ENCODE peak calls at places on chromosomes 7 and 10, in six cellular contexts. X is fibroblast of lung; G is skeletal muscle cell; P is NCI-H2081; H is activated CD8-positive, alpha-beta memory T cell treated with anti-CD3 and anti-CD28 coated beads for 4 hours; D is stimulated activated CD4-positive, alpha-beta T cell treated with anti-CD3 and anti-CD28 coated beads, Interleukin-2, amount 100 ng/mL, for 48 hours. R is an unnamed sample.

GRCh38 chr10:121244791-121245190 is 353.5 kb downstream of the FGFR2 start:
- DNase-seq in P (no peak), D (no peak), H (no peak), G (peak), X (peak), R (peak)

GRCh38 chr10:128851726-128852125 is 615.3 kb upstream of the MGMT start:
- DNase-seq in X (no peak), D (no peak), G (no peak), H (no peak), P (no peak), R (no peak)

GRCh38 chr10:130968964-130969363 is 342.6 kb downstream of the TCERG1L start:
- DNase-seq in D (no peak), H (no peak), P (no peak), X (no peak), G (no peak), R (no peak)

GRCh38 chr10:557792-558328 is 131.6 kb downstream of the DIP2C start:
- DNase-seq in D (peak), G (no peak), H (no peak), X (no peak), P (no peak), R (no peak)

GRCh38 chr7:14137676-14138075 is 148.2 kb upstream of the ETV1 start:
- DNase-seq in G (no peak), D (no peak), X (no peak), H (no peak), P (no peak), R (no peak)

GRCh38 chr7:120933475-120933874 is 17.1 kb upstream of the ING3 start:
- DNase-seq in H (no peak), D (no peak), X (no peak), G (no peak), P (no peak), R (no peak)

GRCh38 chr10:67492317-67493019 is 203.5 kb downstream of the CTNNA3 start:
- DNase-seq in H (no peak), X (peak), G (no peak), P (no peak), D (no peak), R (peak)

GRCh38 chr10:131902211-131902610 is 1.4 kb downstream of the PPP2R2D start:
- DNase-seq in H (no peak), P (no peak), X (no peak), D (no peak), G (no peak), R (no peak)

GRCh38 chr7:19899517-19899916 is 126.1 kb upstream of the TMEM196 start:
- DNase-seq in G (no peak), X (peak), P (peak), D (no peak), H (no peak), R (peak)

GRCh38 chr7:40717242-40717641 is 582.4 kb downstream of the SUGCT start:
- DNase-seq in P (peak), H (no peak), X (peak), G (peak), D (no peak), R (peak)

GRCh38 chr7:79298145-79298760 is 155.2 kb downstream of the MAGI2 start:
- DNase-seq in X (peak), H (no peak), D (no peak), P (peak), G (no peak), R (peak)

GRCh38 chr7:19920200-19920599 is 146.8 kb upstream of the TMEM196 start:
- DNase-seq in H (no peak), X (peak), D (no peak), P (peak), G (peak), R (peak)

GRCh38 chr10:71246591-71247143 is 34.3 kb downstream of the UNC5B start:
- DNase-seq in P (no peak), G (no peak), X (no peak), H (no peak), D (no peak), R (no peak)

GRCh38 chr7:94401411-94401810 is 6.7 kb downstream of the COL1A2 start:
- DNase-seq in D (no peak), G (no peak), H (no peak), X (no peak), P (no peak), R (no peak)

GRCh38 chr7:151405056-151405455 is 4.8 kb downstream of the WDR86 start:
- DNase-seq in D (no peak), G (no peak), X (no peak), P (no peak), H (no peak), R (no peak)

GRCh38 chr10:127679642-127680255 is 57.2 kb upstream of the FOXI2 start:
- DNase-seq in H (no peak), X (no peak), P (no peak), D (no peak), G (no peak), R (no peak)

GRCh38 chr10:14439451-14440259 is 108.9 kb upstream of the FRMD4A start:
- DNase-seq in H (no peak), D (no peak), P (no peak), G (no peak), X (peak), R (peak)

GRCh38 chr10:90417056-90417455 is 440.8 kb downstream of the HTR7 start:
- DNase-seq in X (peak), D (no peak), H (no peak), G (peak), P (no peak), R (peak)

GRCh38 chr7:16063241-16063640 is 358.1 kb downstream of the CRPPA start:
- DNase-seq in X (no peak), D (no peak), G (no peak), P (peak), H (no peak), R (no peak)

GRCh38 chr7:138886501-138886917 is 88.5 kb upstream of the ATP6V0A4 start:
- DNase-seq in D (peak), P (peak), G (no peak), H (no peak), X (peak), R (peak)

GRCh38 chr10:96334888-96335526 is 23.8 kb downstream of the OPALIN start:
- DNase-seq in P (peak), H (no peak), D (no peak), X (peak), G (no peak), R (peak)

GRCh38 chr7:152859781-152860191 is 100.2 kb downstream of the ACTR3B start:
- DNase-seq in G (no peak), X (no peak), H (no peak), D (peak), P (no peak), R (peak)

GRCh38 chr7:15309891-15310290 is 251.9 kb downstream of the AGMO start:
- DNase-seq in G (peak), P (peak), X (peak), H (no peak), D (no peak), R (no peak)

GRCh38 chr7:92634924-92635519 is 44.8 kb upstream of the FAM133B start:
- DNase-seq in D (no peak), X (peak), H (no peak), G (peak), P (no peak), R (peak)

GRCh38 chr10:91925022-91925320 is 1.4 kb downstream of the BTAF1 start:
- DNase-seq in G (no peak), P (no peak), X (no peak), H (no peak), D (no peak), R (no peak)

GRCh38 chr10:58299580-58299979 is 30.6 kb downstream of the CISD1 start:
- DNase-seq in H (peak), G (no peak), P (peak), X (peak), D (peak), R (peak)

GRCh38 chr7:49479936-49480544 is 293.4 kb upstream of the VWC2 start:
- DNase-seq in H (no peak), D (no peak), X (no peak), G (no peak), P (no peak), R (no peak)

GRCh38 chr10:127135844-127136577 is 60.4 kb downstream of the INSYN2A start:
- DNase-seq in X (no peak), P (no peak), D (no peak), G (no peak), H (no peak), R (no peak)

GRCh38 chr10:122756656-122757055 is 57.0 kb upstream of the C10orf120 start:
- DNase-seq in P (no peak), D (no peak), X (no peak), H (no peak), G (no peak), R (no peak)

R was measured in M059J.